ENCODE peak calls at places on chromosomes 12 and 14, in six cellular contexts. One of them, this sample, is unnamed.

GRCh38 chr12:98516184-98516873 is 939 bp downstream of the TMPO start:
- DNase-seq in HCT116: peak
- DNase-seq in K562: no peak
- DNase-seq in GM23338: peak
- DNase-seq in HepG2: peak
- DNase-seq in A549: peak
- DNase-seq in this sample: peak

GRCh38 chr12:107225626-107226025 is 132.3 kb upstream of the CRY1 start:
- DNase-seq in GM23338: peak
- DNase-seq in HepG2: peak
- DNase-seq in HCT116: no peak
- DNase-seq in K562: no peak
- DNase-seq in A549: peak
- DNase-seq in this sample: no peak

GRCh38 chr14:89625208-89625987 is 208.4 kb upstream of the FOXN3 start:
- DNase-seq in HepG2: no peak
- DNase-seq in GM23338: no peak
- DNase-seq in K562: no peak
- DNase-seq in HCT116: no peak
- DNase-seq in A549: no peak
- DNase-seq in this sample: no peak

GRCh38 chr12:130213249-130213648 is 51.0 kb downstream of the FZD10 start:
- DNase-seq in HCT116: no peak
- DNase-seq in K562: no peak
- DNase-seq in GM23338: no peak
- DNase-seq in A549: no peak
- DNase-seq in HepG2: no peak
- DNase-seq in this sample: no peak

GRCh38 chr14:68819260-68819691 is 26.4 kb upstream of the ZFP36L1 start:
- DNase-seq in GM23338: peak
- DNase-seq in A549: no peak
- DNase-seq in HCT116: peak
- DNase-seq in HepG2: no peak
- DNase-seq in K562: peak
- DNase-seq in this sample: no peak

GRCh38 chr14:63901434-63902085 is 48.8 kb downstream of the SYNE2 start:
- DNase-seq in HepG2: no peak
- DNase-seq in HCT116: no peak
- DNase-seq in K562: no peak
- DNase-seq in GM23338: no peak
- DNase-seq in A549: no peak
- DNase-seq in this sample: no peak

GRCh38 chr12:46266382-46266791 is 2.5 kb downstream of the SLC38A1 start:
- DNase-seq in K562: peak
- DNase-seq in A549: peak
- DNase-seq in HepG2: no peak
- DNase-seq in HCT116: no peak
- DNase-seq in GM23338: peak
- DNase-seq in this sample: no peak

GRCh38 chr14:106826833-106827369 is 1300.5 kb downstream of the TMEM121 start:
- DNase-seq in HCT116: no peak
- DNase-seq in GM23338: no peak
- DNase-seq in HepG2: no peak
- DNase-seq in A549: no peak
- DNase-seq in K562: no peak
- DNase-seq in this sample: no peak

GRCh38 chr12:51196547-51196946 is 21.3 kb downstream of the POU6F1 start:
- DNase-seq in HepG2: no peak
- DNase-seq in HCT116: no peak
- DNase-seq in GM23338: no peak
- DNase-seq in K562: no peak
- DNase-seq in A549: no peak
- DNase-seq in this sample: no peak

GRCh38 chr12:79661629-79662028 is 29.1 kb downstream of the PAWR start:
- DNase-seq in A549: no peak
- DNase-seq in K562: no peak
- DNase-seq in HepG2: no peak
- DNase-seq in GM23338: no peak
- DNase-seq in HCT116: no peak
- DNase-seq in this sample: no peak

GRCh38 chr12:115385141-115385540 is 701.2 kb upstream of the TBX3 start:
- DNase-seq in K562: no peak
- DNase-seq in A549: no peak
- DNase-seq in HCT116: no peak
- DNase-seq in HepG2: no peak
- DNase-seq in GM23338: no peak
- DNase-seq in this sample: no peak

GRCh38 chr12:86256169-86256568 is at the start of gene MGAT4C:
- DNase-seq in HepG2: no peak
- DNase-seq in A549: no peak
- DNase-seq in GM23338: no peak
- DNase-seq in K562: no peak
- DNase-seq in HCT116: no peak
- DNase-seq in this sample: no peak

GRCh38 chr12:107522692-107523477 is 162.7 kb upstream of the PWP1 start:
- DNase-seq in HepG2: peak
- DNase-seq in K562: peak
- DNase-seq in A549: no peak
- DNase-seq in HCT116: no peak
- DNase-seq in GM23338: peak
- DNase-seq in this sample: no peak

GRCh38 chr12:13165578-13166120 is 30.9 kb upstream of the EMP1 start:
- DNase-seq in HepG2: no peak
- DNase-seq in K562: no peak
- DNase-seq in A549: peak
- DNase-seq in HCT116: peak
- DNase-seq in GM23338: no peak
- DNase-seq in this sample: no peak

GRCh38 chr12:1793426-1794210 is 26.7 kb upstream of the LRTM2 start:
- DNase-seq in K562: no peak
- DNase-seq in GM23338: no peak
- DNase-seq in A549: no peak
- DNase-seq in HepG2: no peak
- DNase-seq in HCT116: no peak
- DNase-seq in this sample: no peak

GRCh38 chr14:50070230-50070629 is 46.1 kb downstream of the VCPKMT start:
- DNase-seq in HCT116: no peak
- DNase-seq in GM23338: no peak
- DNase-seq in A549: no peak
- DNase-seq in HepG2: no peak
- DNase-seq in K562: no peak
- DNase-seq in this sample: no peak

GRCh38 chr12:93442411-93443340 is 929 bp upstream of the UBE2N start:
- DNase-seq in A549: no peak
- DNase-seq in K562: no peak
- DNase-seq in HCT116: no peak
- DNase-seq in GM23338: no peak
- DNase-seq in HepG2: no peak
- DNase-seq in this sample: no peak

GRCh38 chr12:11702959-11703358 is 53.5 kb downstream of the ETV6 start:
- DNase-seq in A549: no peak
- DNase-seq in GM23338: no peak
- DNase-seq in K562: no peak
- DNase-seq in HepG2: no peak
- DNase-seq in HCT116: no peak
- DNase-seq in this sample: no peak

GRCh38 chr14:29215853-29216252 is 449.3 kb downstream of the FOXG1 start:
- DNase-seq in A549: no peak
- DNase-seq in GM23338: no peak
- DNase-seq in HCT116: no peak
- DNase-seq in K562: no peak
- DNase-seq in HepG2: no peak
- DNase-seq in this sample: no peak

GRCh38 chr14:29220077-29220476 is 453.5 kb downstream of the FOXG1 start:
- DNase-seq in K562: no peak
- DNase-seq in HCT116: no peak
- DNase-seq in HepG2: no peak
- DNase-seq in A549: no peak
- DNase-seq in GM23338: no peak
- DNase-seq in this sample: no peak

GRCh38 chr14:29216316-29216715 is 449.7 kb downstream of the FOXG1 start:
- DNase-seq in HepG2: no peak
- DNase-seq in GM23338: no peak
- DNase-seq in K562: no peak
- DNase-seq in HCT116: no peak
- DNase-seq in A549: no peak
- DNase-seq in this sample: no peak

GRCh38 chr14:29217813-29218450 is 451.3 kb downstream of the FOXG1 start:
- DNase-seq in GM23338: no peak
- DNase-seq in A549: no peak
- DNase-seq in HCT116: no peak
- DNase-seq in K562: no peak
- DNase-seq in HepG2: peak
- DNase-seq in this sample: no peak

DNA sequence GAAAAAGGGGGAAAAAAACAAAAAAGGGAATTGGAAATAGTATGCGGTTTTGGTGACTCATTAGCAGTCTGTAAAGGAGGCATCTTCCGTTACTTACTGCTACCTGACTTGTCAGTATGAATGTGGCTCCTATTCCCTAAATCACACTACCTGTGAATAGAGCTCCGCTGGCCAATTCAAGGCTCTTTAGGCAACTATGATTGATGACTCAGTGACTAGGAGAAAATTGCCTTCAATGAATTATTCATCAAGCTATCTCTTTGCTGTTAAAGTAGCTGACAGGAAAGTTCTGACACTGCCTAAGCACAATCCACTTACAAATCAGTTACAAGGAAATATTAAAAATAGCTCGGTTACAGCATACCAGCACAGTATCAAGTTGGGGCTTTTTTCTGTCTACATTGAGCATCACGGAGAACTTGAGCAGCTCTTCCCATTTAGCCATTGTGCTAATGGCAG is 450.2 kb downstream of the FOXG1 start:
- DNase-seq in K562: no peak
- DNase-seq in GM23338: no peak
- DNase-seq in A549: no peak
- DNase-seq in HepG2: no peak
- DNase-seq in HCT116: no peak
- DNase-seq in this sample: no peak
- H3K4me3 ChIP-seq in K562: no peak
- H3K4me3 ChIP-seq in GM23338: no peak
- H3K4me3 ChIP-seq in A549: no peak
- H3K4me3 ChIP-seq in HepG2: no peak
- H3K4me3 ChIP-seq in HCT116: no peak
- H3K4me3 ChIP-seq in this sample: no peak

GRCh38 chr12:77572371-77572770 is 258.3 kb upstream of the NAV3 start:
- DNase-seq in K562: no peak
- DNase-seq in A549: no peak
- DNase-seq in HepG2: no peak
- DNase-seq in GM23338: no peak
- DNase-seq in HCT116: no peak
- DNase-seq in this sample: no peak

GRCh38 chr12:77575376-77575775 is 255.3 kb upstream of the NAV3 start:
- DNase-seq in A549: no peak
- DNase-seq in GM23338: no peak
- DNase-seq in K562: no peak
- DNase-seq in HepG2: no peak
- DNase-seq in HCT116: no peak
- DNase-seq in this sample: no peak

GRCh38 chr12:77578471-77579262 is 252.0 kb upstream of the NAV3 start:
- DNase-seq in GM23338: no peak
- DNase-seq in A549: no peak
- DNase-seq in HCT116: no peak
- DNase-seq in HepG2: no peak
- DNase-seq in K562: no peak
- DNase-seq in this sample: no peak

GRCh38 chr12:77571768-77572167 is 258.9 kb upstream of the NAV3 start:
- DNase-seq in HCT116: no peak
- DNase-seq in HepG2: no peak
- DNase-seq in GM23338: no peak
- DNase-seq in A549: no peak
- DNase-seq in K562: no peak
- DNase-seq in this sample: no peak

DNA sequence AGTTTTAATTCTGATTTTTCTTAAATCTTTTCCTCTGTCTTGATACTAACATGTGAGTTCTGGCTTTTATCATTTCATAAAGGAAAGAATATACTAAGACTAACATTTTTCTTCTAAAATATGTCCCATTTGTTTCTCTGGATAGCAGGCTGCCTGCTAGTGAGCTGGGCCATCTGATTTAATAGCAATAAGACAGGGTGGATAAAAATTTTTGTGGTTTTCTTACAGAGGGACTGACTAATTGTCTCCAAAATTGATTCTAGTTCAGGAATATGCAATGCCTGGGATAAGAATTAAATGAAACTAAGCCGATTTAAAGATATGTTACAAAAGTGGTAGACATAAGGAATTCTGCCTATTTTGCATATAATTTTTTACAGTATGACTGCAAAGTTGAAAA is 252.9 kb upstream of the NAV3 start:
- DNase-seq in A549: no peak
- DNase-seq in HCT116: no peak
- DNase-seq in GM23338: no peak
- DNase-seq in K562: no peak
- DNase-seq in HepG2: no peak
- DNase-seq in this sample: no peak
- TF ChIP-seq REST in A549: no peak
- TF ChIP-seq REST in HCT116: no peak
- TF ChIP-seq REST in GM23338: no peak
- TF ChIP-seq REST in K562: no peak
- TF ChIP-seq REST in HepG2: no peak
- TF ChIP-seq REST in this sample: no peak

GRCh38 chr12:54217309-54217661 is 28.5 kb upstream of the SMUG1 start:
- DNase-seq in GM23338: no peak
- DNase-seq in HepG2: no peak
- DNase-seq in A549: no peak
- DNase-seq in HCT116: no peak
- DNase-seq in K562: no peak
- DNase-seq in this sample: no peak
- TF ChIP-seq CTCF in GM23338: no peak
- TF ChIP-seq CTCF in HepG2: no peak
- TF ChIP-seq CTCF in A549: no peak
- TF ChIP-seq CTCF in HCT116: no peak
- TF ChIP-seq CTCF in K562: no peak
- TF ChIP-seq CTCF in this sample: peak

DNA sequence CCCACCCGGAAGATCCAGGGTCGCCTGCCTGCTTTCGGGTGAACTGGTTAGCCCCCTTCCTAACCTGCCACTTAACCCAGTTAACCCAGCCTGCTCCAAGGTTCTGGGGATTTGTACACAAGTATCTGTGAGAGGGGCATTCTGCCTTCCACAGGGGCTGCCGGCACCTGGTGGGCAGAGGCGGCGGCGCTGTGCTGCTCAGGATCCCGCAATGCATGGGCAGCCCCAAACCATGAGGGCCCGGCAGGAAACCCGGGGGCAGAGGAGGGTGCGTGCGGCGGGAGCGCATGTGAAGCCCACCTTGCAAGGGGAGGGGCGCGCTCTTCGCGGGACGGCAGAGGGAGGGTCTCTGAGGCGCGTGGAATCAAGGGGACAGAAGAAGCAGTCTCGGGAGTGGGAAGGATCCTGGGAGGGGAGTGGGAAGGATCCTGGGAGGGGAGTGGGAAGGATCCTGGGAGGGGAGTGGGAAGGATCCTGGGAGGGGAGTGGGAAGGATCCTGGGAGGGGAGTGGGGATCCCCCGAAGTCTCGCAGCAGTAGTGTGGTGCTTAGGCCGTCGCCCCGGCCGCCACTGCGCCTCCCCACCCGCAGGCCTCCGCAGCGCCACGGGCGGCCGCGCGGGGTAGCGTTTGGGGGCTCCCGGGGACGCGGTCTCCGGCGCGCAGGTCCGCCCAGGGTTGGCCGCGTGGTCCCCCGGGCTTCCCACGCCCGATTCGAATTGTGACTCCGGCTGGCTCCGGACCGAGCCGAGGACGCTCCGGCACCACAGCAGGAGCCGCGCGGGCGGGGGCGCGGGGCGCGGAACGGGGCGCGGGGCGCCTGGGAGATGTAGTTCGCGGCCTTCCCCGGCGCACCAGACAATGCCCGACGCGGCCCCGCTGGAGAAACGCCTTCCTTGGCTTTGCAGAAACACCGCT is 4.9 kb upstream of the MTA1 start:
- DNase-seq in K562: peak
- DNase-seq in GM23338: peak
- DNase-seq in HCT116: no peak
- DNase-seq in HepG2: peak
- DNase-seq in A549: peak
- DNase-seq in this sample: no peak
- H3K4me3 ChIP-seq in K562: peak
- H3K4me3 ChIP-seq in GM23338: peak
- H3K4me3 ChIP-seq in HCT116: no peak
- H3K4me3 ChIP-seq in HepG2: peak
- H3K4me3 ChIP-seq in A549: peak
- H3K4me3 ChIP-seq in this sample: peak